ENCODE peak calls at places on chromosomes 13 and 19, in six cellular contexts. C, Q, R, N, D and F are unnamed samples.
A peak's percentile ranks its signal among the peaks of the same experiment; 100 is the strongest.

GRCh38 chr13:26184791-26185250 is 37.3 kb downstream of the RNF6 start:
- DNase-seq in C (peak; percentile 33), Q (peak; percentile 39), R (no peak), N (peak; percentile 72), D (peak; percentile 12), F (peak; percentile 27)

GRCh38 chr19:49343127-49343526 is 7.9 kb downstream of the CD37 start:
- DNase-seq in C (no peak), Q (no peak), R (no peak), N (no peak), D (no peak), F (no peak)

GRCh38 chr13:46593403-46593802 is 40.4 kb downstream of the LRCH1 start:
- DNase-seq in C (no peak), Q (no peak), R (no peak), N (no peak), D (no peak), F (no peak)

GRCh38 chr13:107907065-107907464 is 308.3 kb downstream of the LIG4 start:
- DNase-seq in C (no peak), Q (no peak), R (no peak), N (no peak), D (no peak), F (no peak)

GRCh38 chr13:59144700-59145099 is 1019.0 kb downstream of the DIAPH3 start:
- DNase-seq in C (no peak), Q (no peak), R (no peak), N (no peak), D (no peak), F (no peak)

GRCh38 chr13:73248711-73249580 is 190.1 kb downstream of the KLF5 start:
- DNase-seq in C (no peak), Q (peak; percentile 57), R (peak; percentile 27), N (no peak), D (no peak), F (no peak)

GRCh38 chr19:383922-384800 is 24.8 kb downstream of the C2CD4C start:
- DNase-seq in C (no peak), Q (no peak), R (peak; percentile 41), N (peak; percentile 22), D (peak; percentile 27), F (peak; percentile 30)

GRCh38 chr19:42693760-42694350 is 46.4 kb downstream of the PSG3 start:
- DNase-seq in C (peak; percentile 43), Q (peak; percentile 41), R (no peak), N (peak; percentile 49), D (no peak), F (peak; percentile 33)

GRCh38 chr13:88223958-88224357 is 552.8 kb downstream of the SLITRK5 start:
- DNase-seq in C (no peak), Q (no peak), R (no peak), N (no peak), D (no peak), F (no peak)

GRCh38 chr19:10863107-10863700 is 8.1 kb upstream of the CARM1 start:
- DNase-seq in C (peak; percentile 63), Q (no peak), R (no peak), N (peak; percentile 56), D (no peak), F (no peak)

GRCh38 chr19:40989453-40989852 is 1.6 kb upstream of the CYP2B6 start:
- DNase-seq in C (no peak), Q (no peak), R (no peak), N (no peak), D (no peak), F (no peak)

GRCh38 chr19:11152318-11153062 is 3.1 kb downstream of the SPC24 start:
- DNase-seq in C (no peak), Q (no peak), R (no peak), N (no peak), D (no peak), F (no peak)

GRCh38 chr13:22625691-22626090 is 555.1 kb upstream of the SGCG start:
- DNase-seq in C (no peak), Q (no peak), R (no peak), N (no peak), D (no peak), F (no peak)

GRCh38 chr13:113856716-113857065 is 7.2 kb downstream of the GAS6 start:
- DNase-seq in C (no peak), Q (no peak), R (no peak), N (peak; percentile 21), D (no peak), F (no peak)

GRCh38 chr19:17333611-17334413 is 843 bp downstream of the ANO8 start:
- DNase-seq in C (peak; percentile 85), Q (peak; percentile 71), R (no peak), N (no peak), D (peak; percentile 16), F (no peak)

GRCh38 chr13:94858856-94859811 is 146.8 kb upstream of the SOX21 start:
- DNase-seq in C (no peak), Q (no peak), R (no peak), N (no peak), D (no peak), F (no peak)

GRCh38 chr13:97948041-97948440 is 5.4 kb upstream of the IPO5 start:
- DNase-seq in C (no peak), Q (no peak), R (no peak), N (no peak), D (no peak), F (no peak)

GRCh38 chr13:97951376-97951775 is 2.1 kb upstream of the IPO5 start:
- DNase-seq in C (no peak), Q (no peak), R (no peak), N (no peak), D (no peak), F (no peak)

GRCh38 chr13:97953376-97953970 is at the start of gene IPO5:
- DNase-seq in C (no peak), Q (no peak), R (no peak), N (no peak), D (no peak), F (no peak)
- TF ChIP-seq ZNF274 in C (no peak), Q (no peak), R (no peak), N (no peak), D (no peak), F (no peak)

GRCh38 chr19:2327773-2328400 is 499 bp downstream of the LSM7 start:
- DNase-seq in C (peak; percentile 64), Q (peak; percentile 61), R (peak; percentile 57), N (peak; percentile 32), D (peak; percentile 86), F (peak; percentile 68)
- H3K4me1 ChIP-seq in C (peaks cover 71% of the 10 kb centered on the region), Q (peaks cover 28% of the 10 kb centered on the region), R (peaks cover 17% of the 10 kb centered on the region), N (peaks cover 48% of the 10 kb centered on the region), D (peaks cover 35% of the 10 kb centered on the region), F (peaks cover 24% of the 10 kb centered on the region)

GRCh38 chr13:33205804-33206221 is 79.7 kb downstream of the STARD13 start:
- DNase-seq in C (no peak), Q (no peak), R (no peak), N (no peak), D (no peak), F (no peak)

GRCh38 chr13:33206425-33206824 is 79.1 kb downstream of the STARD13 start:
- DNase-seq in C (no peak), Q (no peak), R (no peak), N (no peak), D (no peak), F (no peak)

GRCh38 chr13:33205224-33205623 is 80.3 kb downstream of the STARD13 start:
- DNase-seq in C (no peak), Q (no peak), R (no peak), N (no peak), D (no peak), F (no peak)

GRCh38 chr13:33202644-33203169 is 82.8 kb downstream of the STARD13 start:
- DNase-seq in C (no peak), Q (no peak), R (no peak), N (no peak), D (no peak), F (no peak)

GRCh38 chr13:33204130-33204927 is 81.2 kb downstream of the STARD13 start:
- DNase-seq in C (no peak), Q (no peak), R (no peak), N (no peak), D (peak; percentile 78), F (no peak)
- TF ChIP-seq YY1 in C (no peak), Q (no peak), R (no peak), N (no peak), D (peak; percentile 74), F (no peak)

GRCh38 chr13:110638814-110639806 is 23.8 kb downstream of the NAXD start:
- DNase-seq in C (no peak), Q (no peak), R (no peak), N (no peak), D (no peak), F (no peak)

GRCh38 chr13:110642291-110642981 is 27.1 kb downstream of the NAXD start:
- DNase-seq in C (no peak), Q (no peak), R (no peak), N (no peak), D (no peak), F (no peak)

GRCh38 chr13:110639935-110640334 is 24.6 kb downstream of the NAXD start:
- DNase-seq in C (no peak), Q (no peak), R (no peak), N (no peak), D (no peak), F (no peak)

GRCh38 chr13:110641055-110642015 is 26.0 kb downstream of the NAXD start:
- DNase-seq in C (no peak), Q (no peak), R (no peak), N (no peak), D (no peak), F (no peak)

DNA sequence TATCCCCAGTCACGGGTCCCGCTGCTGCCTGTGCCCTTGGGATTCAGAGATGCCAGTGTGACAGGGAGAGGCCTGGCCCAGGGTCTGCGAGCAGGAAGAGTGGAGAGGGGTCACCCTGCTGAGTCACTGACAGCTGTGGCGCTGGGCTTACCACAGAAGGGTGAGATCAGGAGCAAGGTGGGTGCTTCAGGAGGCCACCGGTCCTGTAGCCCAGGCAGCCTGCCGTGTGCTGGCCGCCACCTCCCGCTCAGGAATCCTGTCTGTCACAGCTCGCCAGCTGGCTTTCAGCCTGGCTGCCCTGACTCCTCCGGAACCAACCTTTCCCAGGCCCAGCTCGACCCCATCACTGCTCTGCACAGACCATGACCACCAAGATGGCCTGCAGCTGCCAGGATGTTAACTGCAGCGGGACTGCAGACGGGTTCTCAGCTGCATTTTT is 25.3 kb downstream of the NAXD start:
- DNase-seq in C (no peak), Q (no peak), R (no peak), N (no peak), D (no peak), F (no peak)
- TF ChIP-seq ZNF274 in C (no peak), Q (no peak), R (no peak), N (no peak), D (no peak), F (no peak)

GRCh38 chr13:32642316-32642715 is 56.1 kb downstream of the PDS5B start:
- DNase-seq in C (no peak), Q (no peak), R (no peak), N (no peak), D (no peak), F (no peak)

GRCh38 chr13:32645854-32646253 is 59.6 kb downstream of the PDS5B start:
- DNase-seq in C (no peak), Q (no peak), R (no peak), N (no peak), D (peak; percentile 62), F (no peak)

GRCh38 chr13:32638739-32639138 is 52.5 kb downstream of the PDS5B start:
- DNase-seq in C (no peak), Q (no peak), R (no peak), N (no peak), D (no peak), F (no peak)

GRCh38 chr13:32639502-32640105 is 53.4 kb downstream of the PDS5B start:
- DNase-seq in C (peak; percentile 21), Q (peak; percentile 43), R (no peak), N (peak; percentile 50), D (peak; percentile 15), F (peak; percentile 6)

GRCh38 chr13:32642858-32643257 is 56.6 kb downstream of the PDS5B start:
- DNase-seq in C (no peak), Q (no peak), R (no peak), N (no peak), D (no peak), F (no peak)
- H3K4me1 ChIP-seq in C (no peaks in the 10 kb centered on the region), Q (peaks cover 3% of the 10 kb centered on the region), R (no peaks in the 10 kb centered on the region), N (peaks cover 45% of the 10 kb centered on the region), D (peaks cover 26% of the 10 kb centered on the region), F (no peaks in the 10 kb centered on the region)

GRCh38 chr13:79825959-79826358 is 345.0 kb downstream of the NDFIP2 start:
- DNase-seq in C (no peak), Q (no peak), R (no peak), N (no peak), D (no peak), F (no peak)
- TF ChIP-seq YY1 in C (no peak), Q (no peak), R (no peak), N (no peak), D (no peak), F (no peak)